ENCODE peak calls at places on chromosomes 4 and X, in five cellular contexts. K is Karpas-422, H is MM.1S, S is SK-N-SH, I is HCT116. P is an unnamed sample. For H3K9me2, the result is how much of the 10 kb centered on the place peaks cover.

GRCh38 chr4:53702334-53703266 is 111.3 kb upstream of the LNX1 start:
- DNase-seq in K (peak), H (peak), S (peak), I (no peak), P (peak)

GRCh38 chrX:107825698-107826285 is at the start of gene MID2:
- DNase-seq in K (peak), H (peak), S (peak), I (peak), P (peak)

GRCh38 chr4:106681381-106681921 is 312.9 kb upstream of the GIMD1 start:
- DNase-seq in K (no peak), H (no peak), S (no peak), I (no peak), P (no peak)

GRCh38 chr4:53920116-53920515 is 144.3 kb downstream of the CHIC2 start:
- DNase-seq in K (no peak), H (no peak), S (no peak), I (no peak), P (peak)

GRCh38 chr4:111510535-111510934 is 634.7 kb upstream of the FAM241A start:
- DNase-seq in K (no peak), H (no peak), S (no peak), I (no peak), P (peak)

GRCh38 chr4:97910005-97910404 is 233.3 kb downstream of the STPG2 start:
- DNase-seq in K (no peak), H (peak), S (no peak), I (peak), P (no peak)

GRCh38 chr4:182885022-182885737 is 32.0 kb downstream of the DCTD start:
- DNase-seq in K (no peak), H (no peak), S (no peak), I (no peak), P (no peak)

GRCh38 chrX:43969504-43970501 is 3.4 kb downstream of the NDP start:
- DNase-seq in K (no peak), H (no peak), S (no peak), I (no peak), P (peak)

GRCh38 chr4:47469951-47470350 is 6.4 kb upstream of the COMMD8 start:
- DNase-seq in K (no peak), H (no peak), S (no peak), I (no peak), P (peak)

GRCh38 chr4:114599231-114600065 is 841 bp downstream of the UGT8 start:
- DNase-seq in K (no peak), H (no peak), S (peak), I (peak), P (peak)

GRCh38 chr4:81746071-81746470 is 274.4 kb upstream of the RASGEF1B start:
- DNase-seq in K (no peak), H (no peak), S (no peak), I (no peak), P (no peak)

GRCh38 chr4:163542275-163542674 is 47.8 kb downstream of the TMA16 start:
- DNase-seq in K (no peak), H (no peak), S (no peak), I (no peak), P (peak)

GRCh38 chrX:154090731-154091130 is 6.8 kb downstream of the MECP2 start:
- DNase-seq in K (no peak), H (no peak), S (no peak), I (no peak), P (no peak)

GRCh38 chrX:69124108-69124507 is 41.1 kb downstream of the PJA1 start:
- DNase-seq in K (no peak), H (no peak), S (no peak), I (no peak), P (peak)

GRCh38 chr4:21749936-21750335 is 198.6 kb downstream of the KCNIP4 start:
- DNase-seq in K (no peak), H (no peak), S (no peak), I (no peak), P (peak)

GRCh38 chrX:96906741-96907140 is 23.0 kb downstream of the RPA4 start:
- DNase-seq in K (no peak), H (no peak), S (no peak), I (no peak), P (peak)

GRCh38 chr4:30536231-30536630 is 183.9 kb upstream of the PCDH7 start:
- DNase-seq in K (no peak), H (no peak), S (no peak), I (no peak), P (no peak)

GRCh38 chr4:161303551-161303950 is 860.2 kb downstream of the FSTL5 start:
- DNase-seq in K (no peak), H (no peak), S (no peak), I (no peak), P (no peak)

GRCh38 chrX:30793075-30793766 is 95.8 kb downstream of the TAB3 start:
- DNase-seq in K (no peak), H (no peak), S (no peak), I (no peak), P (no peak)

GRCh38 chr4:89434364-89434988 is 126.9 kb upstream of the GPRIN3 start:
- DNase-seq in K (peak), H (peak), S (peak), I (peak), P (peak)

GRCh38 chr4:27397886-27398285 is 537.2 kb downstream of the STIM2 start:
- DNase-seq in K (no peak), H (no peak), S (no peak), I (no peak), P (peak)

GRCh38 chr4:24690436-24690835 is 104.9 kb upstream of the SOD3 start:
- DNase-seq in K (no peak), H (no peak), S (no peak), I (no peak), P (peak)

GRCh38 chr4:80307774-80308465 is 27.6 kb upstream of the CFAP299 start:
- DNase-seq in K (no peak), H (no peak), S (peak), I (no peak), P (peak)

GRCh38 chrX:25548806-25549205 is 533.0 kb upstream of the ARX start:
- DNase-seq in K (no peak), H (no peak), S (no peak), I (no peak), P (no peak)

GRCh38 chrX:110509778-110510510 is 151.3 kb downstream of the RTL9 start:
- DNase-seq in K (no peak), H (no peak), S (no peak), I (no peak), P (peak)

GRCh38 chrX:72461766-72462165 is 110.9 kb downstream of the HDAC8 start:
- DNase-seq in K (no peak), H (no peak), S (no peak), I (no peak), P (no peak)

GRCh38 chrX:68060506-68061205 is 372.6 kb downstream of the OPHN1 start:
- DNase-seq in K (no peak), H (no peak), S (no peak), I (no peak), P (no peak)

GRCh38 chr4:16530688-16531635 is 304.7 kb upstream of the TAPT1 start:
- DNase-seq in K (no peak), H (no peak), S (no peak), I (no peak), P (peak)

GRCh38 chrX:100615015-100615414 is 21.6 kb downstream of the TSPAN6 start:
- DNase-seq in K (peak), H (peak), S (peak), I (peak), P (peak)

GRCh38 chr4:23135792-23136645 is 443.3 kb downstream of the GBA3 start:
- DNase-seq in K (peak), H (peak), S (peak), I (peak), P (peak)

GRCh38 chr4:70559216-70559830 is 32.7 kb upstream of the AMBN start:
- DNase-seq in K (peak), H (peak), S (peak), I (peak), P (peak)

GRCh38 chrX:102714994-102715393 is 2.7 kb downstream of the GPRASP2 start:
- DNase-seq in K (no peak), H (no peak), S (peak), I (no peak), P (no peak)

GRCh38 chr4:86848732-86849617 is at the start of gene SLC10A6:
- DNase-seq in K (no peak), H (no peak), S (no peak), I (no peak), P (peak)

GRCh38 chr4:139018971-139019758 is 3.6 kb downstream of the NOCT start:
- DNase-seq in K (no peak), H (no peak), S (peak), I (no peak), P (peak)

GRCh38 chrX:148771440-148771839 is 271.0 kb downstream of the AFF2 start:
- DNase-seq in K (no peak), H (no peak), S (no peak), I (no peak), P (no peak)

GRCh38 chrX:65509400-65509799 is 25.2 kb downstream of the LAS1L start:
- DNase-seq in K (no peak), H (no peak), S (no peak), I (no peak), P (no peak)

GRCh38 chr4:108006361-108006760 is 16.7 kb downstream of the HADH start:
- DNase-seq in K (no peak), H (no peak), S (no peak), I (no peak), P (no peak)

GRCh38 chr4:43325220-43325967 is 432.9 kb downstream of the GRXCR1 start:
- DNase-seq in K (no peak), H (no peak), S (no peak), I (no peak), P (no peak)

GRCh38 chr4:57401586-57401985 is 291.4 kb upstream of the IGFBP7 start:
- DNase-seq in K (no peak), H (no peak), S (no peak), I (no peak), P (no peak)

GRCh38 chr4:148069086-148070010 is 337.5 kb downstream of the ARHGAP10 start:
- DNase-seq in K (no peak), H (no peak), S (no peak), I (no peak), P (no peak)

GRCh38 chr4:142406051-142406549 is 440.0 kb downstream of the INPP4B start:
- DNase-seq in K (no peak), H (peak), S (no peak), I (no peak), P (peak)
- H3K4me3 ChIP-seq in K (no peak), H (peak), S (no peak), I (peak), P (peak)

GRCh38 chrX:123728554-123728953 is 4.3 kb downstream of the THOC2 start:
- DNase-seq in K (no peak), H (no peak), S (no peak), I (no peak), P (no peak)
- H3K9me2 ChIP-seq in K (under half), H (under half), S (under half), I (under half), P (under half)

GRCh38 chrX:9942086-9942485 is 25.1 kb upstream of the CLDN34 start:
- DNase-seq in K (no peak), H (peak), S (no peak), I (no peak), P (no peak)
- H3K9ac ChIP-seq in K (no peak), H (no peak), S (no peak), I (no peak), P (no peak)

GRCh38 chrX:281166-281999 is at the start of gene PLCXD1:
- DNase-seq in K (peak), H (peak), S (peak), I (no peak), P (peak)
- H3K4me3 ChIP-seq in K (peak), H (peak), S (peak), I (peak), P (peak)

DNA sequence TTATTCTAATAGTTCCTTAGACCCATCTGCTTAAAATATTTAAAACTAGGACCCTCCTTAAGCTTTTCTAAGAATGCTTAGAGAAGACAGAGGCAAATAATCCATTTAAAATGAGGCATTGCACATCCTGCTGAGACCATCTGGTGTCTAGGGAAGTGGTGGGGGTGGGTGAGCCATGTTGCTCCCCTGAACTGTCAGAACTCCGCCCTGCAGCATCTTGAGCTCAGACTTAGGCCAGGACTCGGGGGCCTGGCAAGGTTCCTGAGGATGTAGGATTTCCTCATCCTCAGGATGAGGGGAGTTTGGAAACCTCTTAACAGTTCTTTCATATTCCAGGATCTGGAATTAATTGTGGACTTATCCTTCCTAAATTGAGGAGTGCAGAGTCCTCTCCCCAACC is 6.5 kb downstream of the TLL1 start:
- DNase-seq in K (no peak), H (no peak), S (no peak), I (no peak), P (no peak)
- H3K9me2 ChIP-seq in K (under half), H (under half), S (under half), I (under half), P (under half)

DNA sequence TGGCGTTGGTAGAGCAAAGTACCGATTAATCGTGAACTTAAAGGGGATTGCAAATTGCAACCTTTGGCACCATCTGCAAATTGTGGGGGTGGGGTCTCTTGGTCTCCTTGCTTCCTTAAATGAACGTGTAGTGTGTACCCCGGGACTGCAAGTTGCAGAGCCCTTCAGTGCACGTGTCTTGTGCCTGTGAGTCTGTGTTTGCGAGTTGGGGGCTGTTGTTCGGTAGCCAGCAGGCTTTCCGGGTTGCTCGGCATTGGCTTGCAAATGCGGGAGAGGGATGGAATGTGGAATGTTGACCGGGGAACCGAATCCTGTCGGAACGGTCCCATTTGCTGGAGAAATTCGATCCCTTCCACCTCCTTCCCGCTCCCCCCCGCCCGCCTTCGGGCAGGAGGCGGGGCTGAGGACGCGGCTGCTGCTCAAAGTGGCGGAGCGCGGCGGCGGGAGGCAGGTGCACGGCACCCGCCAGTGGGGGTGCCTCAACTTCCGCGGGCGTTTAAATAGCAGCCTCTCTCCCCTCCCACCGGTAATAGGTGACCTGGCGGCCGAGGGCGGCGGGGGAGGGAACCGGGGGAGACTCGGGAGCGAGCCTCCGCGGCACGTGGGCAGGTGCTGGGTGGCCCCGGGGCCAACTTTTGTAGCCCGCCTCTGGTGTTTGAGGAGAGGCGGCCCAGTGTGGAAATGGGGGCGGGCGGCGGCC is 1.5 kb downstream of the JADE1 start:
- DNase-seq in K (peak), H (peak), S (peak), I (peak), P (peak)
- H3K9ac ChIP-seq in K (peak), H (peak), S (peak), I (peak), P (peak)

DNA sequence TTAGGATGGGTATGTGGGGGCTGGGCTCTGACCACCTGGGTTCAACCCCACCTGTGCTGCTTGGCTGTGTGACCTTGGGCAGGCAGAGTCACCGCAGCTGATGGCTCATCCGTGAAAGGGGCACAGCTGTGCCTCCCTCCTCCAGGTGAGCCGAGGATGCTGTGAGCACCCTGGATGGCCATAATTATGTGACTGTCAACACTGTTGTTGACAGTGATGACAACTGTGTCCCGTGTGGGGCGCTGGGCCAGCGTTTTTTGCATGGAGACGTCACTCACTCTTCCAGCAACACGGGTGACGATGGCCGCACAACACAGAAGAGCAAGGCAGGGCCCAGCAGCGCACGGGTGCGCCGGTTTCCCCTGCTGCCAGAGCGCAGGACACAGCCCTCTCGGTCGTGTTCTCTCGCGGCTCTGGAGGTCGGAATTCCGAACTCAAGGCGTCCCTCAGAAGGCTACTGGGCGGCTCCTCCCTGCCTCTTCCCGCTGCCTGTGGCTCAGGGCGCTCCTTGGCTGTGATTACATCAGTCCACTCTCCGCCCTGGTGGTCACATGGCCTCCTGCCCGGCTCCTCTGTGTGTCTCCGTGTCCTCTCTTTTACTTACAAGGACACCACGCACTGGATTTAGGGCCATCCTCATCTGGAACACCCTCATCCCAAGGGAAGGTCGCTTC is 1.3 kb downstream of the SH3TC1 start:
- DNase-seq in K (no peak), H (no peak), S (no peak), I (no peak), P (no peak)
- H3K4me3 ChIP-seq in K (no peak), H (peak), S (no peak), I (peak), P (no peak)